ENCODE peak calls at places on chromosomes 4 and X, in four cellular contexts. L is fibroblast of lung, N is GM23248, S is SK-N-SH. I is an unnamed sample.

GRCh38 chr4:104592894-104593470 is 98.3 kb upstream of the CXXC4 start:
- DNase-seq in L (peak; percentile 68), N (no peak), S (no peak), I (no peak)

GRCh38 chr4:25839687-25840086 is 23.1 kb downstream of the SEL1L3 start:
- DNase-seq in L (no peak), N (no peak), S (no peak), I (no peak)

GRCh38 chrX:121307441-121307840 is 260.0 kb downstream of the GLUD2 start:
- DNase-seq in L (no peak), N (peak; percentile 43), S (no peak), I (no peak)

GRCh38 chr4:34181311-34181808 is 2063.0 kb downstream of the ARAP2 start:
- DNase-seq in L (peak; percentile 81), N (peak; percentile 92), S (no peak), I (peak; percentile 40)

GRCh38 chr4:59222231-59222630 is 1977.9 kb upstream of the ADGRL3 start:
- DNase-seq in L (no peak), N (no peak), S (no peak), I (no peak)

GRCh38 chr4:8915201-8916200 is 43.9 kb upstream of the HMX1 start:
- DNase-seq in L (no peak), N (no peak), S (peak; percentile 10), I (no peak)

GRCh38 chrX:112704226-112704625 is 24.5 kb upstream of the LHFPL1 start:
- DNase-seq in L (no peak), N (no peak), S (no peak), I (no peak)

GRCh38 chrX:154349359-154349935 is 25.0 kb downstream of the FLNA start:
- DNase-seq in L (no peak), N (peak; percentile 1), S (no peak), I (no peak)

GRCh38 chr4:153383131-153383530 is 38.6 kb downstream of the MND1 start:
- DNase-seq in L (no peak), N (no peak), S (no peak), I (no peak)

GRCh38 chr4:4457803-4458550 is 71.1 kb downstream of the NSG1 start:
- DNase-seq in L (no peak), N (peak; percentile 87), S (no peak), I (no peak)

GRCh38 chr4:76611611-76612010 is 176.6 kb downstream of the SHROOM3 start:
- DNase-seq in L (no peak), N (peak; percentile 80), S (no peak), I (no peak)

GRCh38 chrX:9577555-9577954 is 112.7 kb downstream of the TBL1X start:
- DNase-seq in L (no peak), N (no peak), S (no peak), I (no peak)

GRCh38 chr4:64617813-64618212 is 208.6 kb upstream of the TECRL start:
- DNase-seq in L (no peak), N (no peak), S (no peak), I (no peak)

GRCh38 chr4:121227254-121227867 is 63.2 kb upstream of the TNIP3 start:
- DNase-seq in L (no peak), N (no peak), S (no peak), I (no peak)

GRCh38 chr4:102675142-102675541 is 85.6 kb downstream of the MANBA start:
- DNase-seq in L (no peak), N (no peak), S (no peak), I (no peak)

GRCh38 chr4:99471896-99472295 is 36.8 kb upstream of the ADH7 start:
- DNase-seq in L (no peak), N (no peak), S (no peak), I (no peak)

GRCh38 chr4:53714377-53715140 is 123.3 kb upstream of the LNX1 start:
- DNase-seq in L (peak; percentile 22), N (peak; percentile 82), S (no peak), I (no peak)

GRCh38 chr4:113052379-113052951 is 3.0 kb downstream of the ANK2 start:
- DNase-seq in L (peak; percentile 23), N (peak; percentile 65), S (no peak), I (no peak)

GRCh38 chrX:96204928-96205327 is 479.7 kb upstream of the DIAPH2 start:
- DNase-seq in L (no peak), N (no peak), S (no peak), I (no peak)

GRCh38 chr4:141614878-141615586 is 21.4 kb upstream of the IL15 start:
- DNase-seq in L (no peak), N (no peak), S (no peak), I (no peak)

GRCh38 chr4:163107754-163108153 is 58.9 kb downstream of the NAF1 start:
- DNase-seq in L (peak; percentile 43), N (peak; percentile 23), S (no peak), I (no peak)

GRCh38 chrX:23403849-23404248 is 69.2 kb downstream of the PTCHD1 start:
- DNase-seq in L (no peak), N (no peak), S (peak; percentile 17), I (no peak)

GRCh38 chr4:119559044-119559647 is 69.5 kb downstream of the PDE5A start:
- DNase-seq in L (peak; percentile 75), N (peak; percentile 74), S (peak; percentile 45), I (no peak)

GRCh38 chr4:158710814-158711213 is 12.4 kb downstream of the PPID start:
- DNase-seq in L (peak; percentile 18), N (peak; percentile 35), S (no peak), I (no peak)

GRCh38 chr4:186169942-186170802 is 21.2 kb upstream of the CYP4V2 start:
- DNase-seq in L (no peak), N (no peak), S (no peak), I (no peak)

GRCh38 chr4:182142146-182143085 is 100.8 kb upstream of the TENM3 start:
- DNase-seq in L (peak; percentile 64), N (peak; percentile 4), S (no peak), I (no peak)

GRCh38 chr4:8440491-8441311 is at the start of the genes ACOX3 and TRMT44:
- DNase-seq in L (peak; percentile 89), N (peak; percentile 93), S (peak; percentile 96), I (peak; percentile 40)

GRCh38 chr4:174983128-174983750 is 65.1 kb downstream of the ADAM29 start:
- DNase-seq in L (no peak), N (no peak), S (no peak), I (no peak)

GRCh38 chrX:100368167-100368566 is 41.9 kb downstream of the PCDH19 start:
- DNase-seq in L (peak; percentile 1), N (peak; percentile 22), S (peak; percentile 21), I (no peak)

GRCh38 chrX:13055486-13055885 is 11.1 kb upstream of the FAM9C start:
- DNase-seq in L (no peak), N (no peak), S (no peak), I (no peak)

GRCh38 chrX:13662537-13662841 is 9.5 kb downstream of the TCEANC start:
- DNase-seq in L (peak; percentile 56), N (peak; percentile 84), S (no peak), I (no peak)

GRCh38 chrX:104922206-104922621 is 298.3 kb downstream of the TEX13A start:
- DNase-seq in L (peak; percentile 54), N (peak; percentile 66), S (peak; percentile 69), I (peak; percentile 32)

GRCh38 chrX:49071877-49072711 is 1.7 kb downstream of the PRAF2 start:
- DNase-seq in L (peak; percentile 79), N (peak; percentile 48), S (peak; percentile 71), I (no peak)

GRCh38 chrX:49073641-49074575 is at the start of gene PRAF2:
- DNase-seq in L (peak; percentile 89), N (peak; percentile 94), S (peak; percentile 98), I (peak; percentile 38)

GRCh38 chrX:49077941-49078340 is 1.7 kb downstream of the WDR45 start:
- DNase-seq in L (no peak), N (no peak), S (no peak), I (no peak)

GRCh38 chrX:49072712-49073095 is 1.1 kb downstream of the PRAF2 start:
- DNase-seq in L (no peak), N (peak; percentile 29), S (peak; percentile 62), I (no peak)

GRCh38 chrX:49075347-49075746 is 1.5 kb upstream of the PRAF2 start:
- DNase-seq in L (no peak), N (no peak), S (no peak), I (no peak)
- H3K4me1 ChIP-seq in L (no peaks in the 10 kb centered on the region), N (no peaks in the 10 kb centered on the region), S (no peaks in the 10 kb centered on the region), I (peaks cover 2% of the 10 kb centered on the region)

DNA sequence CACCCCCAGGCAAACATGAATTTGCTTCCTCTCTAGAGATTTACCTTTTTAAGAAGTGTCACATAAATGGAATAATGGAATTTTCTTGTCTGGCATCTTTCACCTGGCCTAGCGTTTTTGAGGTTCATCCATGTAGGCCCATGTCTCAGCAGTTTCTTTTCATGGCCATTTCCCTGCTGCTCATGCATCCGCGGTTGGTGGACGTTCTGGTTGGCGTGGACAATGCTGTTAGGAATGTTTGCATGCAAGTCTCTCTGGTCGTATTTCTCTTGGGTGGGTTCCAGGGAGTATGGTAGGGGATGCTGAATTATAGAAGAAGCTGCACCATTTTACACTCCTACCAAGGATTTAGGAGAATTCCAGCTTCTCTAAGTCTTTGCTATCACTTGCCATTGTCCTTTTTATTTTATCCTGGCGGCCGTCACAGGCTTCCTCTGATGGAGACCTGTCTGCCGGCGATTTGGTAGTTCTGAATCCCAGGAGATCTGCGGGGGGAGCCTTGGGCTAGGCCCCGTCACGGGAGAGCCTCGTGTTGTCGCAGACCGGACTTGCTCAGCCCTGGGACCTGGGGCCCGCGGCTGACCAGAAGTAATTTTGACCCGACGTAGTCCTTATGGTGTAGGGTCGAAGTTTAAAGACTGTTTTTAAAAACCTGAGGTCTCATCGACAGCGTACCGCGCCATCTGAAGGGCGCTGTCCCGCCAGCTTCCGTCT is 56.9 kb upstream of the TADA2B start:
- DNase-seq in L (peak; percentile 73), N (peak; percentile 74), S (peak; percentile 67), I (no peak)
- H3K4me1 ChIP-seq in L (no peaks in the 10 kb centered on the region), N (peaks cover 26% of the 10 kb centered on the region), S (peaks cover 21% of the 10 kb centered on the region), I (peaks cover 40% of the 10 kb centered on the region)

DNA sequence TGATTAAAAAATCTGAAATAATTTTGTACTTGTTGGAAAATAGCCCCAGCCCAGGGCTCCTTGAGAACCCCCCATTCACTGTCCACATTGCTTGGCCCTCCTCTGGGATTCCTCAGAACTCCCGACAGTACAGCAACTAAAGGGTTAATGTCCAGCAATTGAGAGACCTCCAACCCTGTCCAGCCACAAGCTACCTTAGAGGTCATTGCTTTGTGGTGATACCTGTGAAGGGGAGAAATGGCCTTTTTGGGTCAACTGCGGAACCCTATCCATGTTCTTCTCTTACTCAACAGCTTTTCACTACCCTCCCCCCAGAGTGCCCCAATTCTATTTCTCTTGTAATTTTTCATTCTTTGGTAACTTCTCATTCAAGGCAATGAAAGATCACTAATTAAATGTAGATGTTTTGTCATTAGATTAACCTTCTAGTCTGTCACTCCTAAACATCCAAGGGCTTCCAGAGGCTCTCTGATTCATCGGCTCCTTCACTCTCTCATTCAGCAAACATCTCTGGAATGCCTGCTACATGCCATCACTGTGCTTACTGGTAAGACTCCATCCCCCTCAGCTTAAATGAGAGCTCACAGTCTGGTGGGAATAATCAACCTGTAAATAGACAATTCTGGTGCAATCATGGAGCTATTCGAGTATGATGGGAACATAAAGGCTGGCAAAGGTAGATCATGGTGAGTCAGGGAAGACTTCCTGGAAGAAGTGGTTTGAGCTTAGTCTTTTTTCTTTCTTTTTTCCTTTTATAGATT is 241.4 kb upstream of the PGRMC2 start:
- DNase-seq in L (peak; percentile 92), N (peak; percentile 98), S (no peak), I (peak; percentile 76)
- H3K4me1 ChIP-seq in L (peaks cover 30% of the 10 kb centered on the region), N (peaks cover 59% of the 10 kb centered on the region), S (peaks cover 37% of the 10 kb centered on the region), I (peaks cover 40% of the 10 kb centered on the region)

GRCh38 chr4:3290889-3291321 is 1.9 kb upstream of the RGS12 start:
- DNase-seq in L (no peak), N (no peak), S (no peak), I (no peak)

GRCh38 chr4:3288571-3289094 is 4.2 kb upstream of the RGS12 start:
- DNase-seq in L (no peak), N (no peak), S (no peak), I (no peak)

GRCh38 chr4:3291969-3292570 is 751 bp upstream of the RGS12 start:
- DNase-seq in L (peak; percentile 20), N (peak; percentile 80), S (peak; percentile 84), I (no peak)

GRCh38 chr4:3291411-3291968 is 1.3 kb upstream of the RGS12 start:
- DNase-seq in L (no peak), N (no peak), S (no peak), I (no peak)

GRCh38 chr4:3290476-3290875 is 2.3 kb upstream of the RGS12 start:
- DNase-seq in L (no peak), N (no peak), S (no peak), I (no peak)
- H3K4me1 ChIP-seq in L (peaks cover 10% of the 10 kb centered on the region), N (peaks cover 19% of the 10 kb centered on the region), S (peaks cover 7% of the 10 kb centered on the region), I (peaks cover 12% of the 10 kb centered on the region)

I was measured in keratinocyte.